ENCODE peak calls at places on chromosomes 4 and X, in seven cellular contexts. One of them, this sample, is unnamed.

GRCh38 chr4:27278615-27279014 is 418.0 kb downstream of the STIM2 start:
- DNase-seq in ovary: no peak
- DNase-seq in stomach: no peak
- DNase-seq in A549: no peak
- DNase-seq in H1: peak; percentile 78
- DNase-seq in transverse colon: no peak
- DNase-seq in tibial nerve: no peak
- DNase-seq in this sample: no peak

GRCh38 chr4:184860018-184860530 is 34.3 kb upstream of the ACSL1 start:
- DNase-seq in A549: no peak
- DNase-seq in ovary: no peak
- DNase-seq in stomach: no peak
- DNase-seq in tibial nerve: no peak
- DNase-seq in transverse colon: no peak
- DNase-seq in H1: no peak
- DNase-seq in this sample: no peak

GRCh38 chrX:74104356-74105065 is 199.5 kb upstream of the ZCCHC13 start:
- DNase-seq in tibial nerve: no peak
- DNase-seq in transverse colon: no peak
- DNase-seq in ovary: no peak
- DNase-seq in A549: no peak
- DNase-seq in H1: no peak
- DNase-seq in stomach: no peak
- DNase-seq in this sample: no peak

GRCh38 chr4:40058854-40059253 is 2.2 kb downstream of the N4BP2 start:
- DNase-seq in tibial nerve: no peak
- DNase-seq in stomach: no peak
- DNase-seq in A549: no peak
- DNase-seq in H1: no peak
- DNase-seq in transverse colon: no peak
- DNase-seq in ovary: no peak
- DNase-seq in this sample: no peak

GRCh38 chrX:124033821-124034220 is 72.3 kb downstream of the STAG2 start:
- DNase-seq in tibial nerve: no peak
- DNase-seq in H1: no peak
- DNase-seq in A549: no peak
- DNase-seq in stomach: no peak
- DNase-seq in transverse colon: no peak
- DNase-seq in ovary: no peak
- DNase-seq in this sample: no peak

GRCh38 chr4:122364700-122365404 is 14.0 kb upstream of the ADAD1 start:
- DNase-seq in transverse colon: peak; percentile 12
- DNase-seq in A549: peak; percentile 3
- DNase-seq in stomach: no peak
- DNase-seq in H1: peak; percentile 47
- DNase-seq in ovary: no peak
- DNase-seq in tibial nerve: no peak
- DNase-seq in this sample: no peak

GRCh38 chr4:94508256-94508655 is 56.5 kb downstream of the PDLIM5 start:
- DNase-seq in stomach: no peak
- DNase-seq in transverse colon: no peak
- DNase-seq in ovary: no peak
- DNase-seq in A549: no peak
- DNase-seq in tibial nerve: no peak
- DNase-seq in H1: no peak
- DNase-seq in this sample: no peak

GRCh38 chrX:13077168-13077567 is 32.7 kb upstream of the FAM9C start:
- DNase-seq in transverse colon: no peak
- DNase-seq in H1: no peak
- DNase-seq in tibial nerve: no peak
- DNase-seq in stomach: no peak
- DNase-seq in ovary: no peak
- DNase-seq in A549: no peak
- DNase-seq in this sample: no peak

GRCh38 chrX:110667706-110668105 is 127.9 kb downstream of the CHRDL1 start:
- DNase-seq in H1: peak; percentile 48
- DNase-seq in tibial nerve: no peak
- DNase-seq in stomach: no peak
- DNase-seq in A549: no peak
- DNase-seq in ovary: no peak
- DNase-seq in transverse colon: no peak
- DNase-seq in this sample: no peak

GRCh38 chr4:140152015-140152703 is 1.8 kb downstream of the MAML3 start:
- DNase-seq in transverse colon: peak; percentile 83
- DNase-seq in A549: no peak
- DNase-seq in stomach: peak; percentile 79
- DNase-seq in H1: peak; percentile 52
- DNase-seq in tibial nerve: peak; percentile 27
- DNase-seq in ovary: peak; percentile 84
- DNase-seq in this sample: peak; percentile 94

GRCh38 chrX:103343105-103343504 is 13.1 kb downstream of the TCEAL7 start:
- DNase-seq in tibial nerve: peak; percentile 17
- DNase-seq in A549: peak; percentile 41
- DNase-seq in ovary: no peak
- DNase-seq in transverse colon: peak; percentile 52
- DNase-seq in stomach: peak; percentile 43
- DNase-seq in H1: no peak
- DNase-seq in this sample: no peak

GRCh38 chrX:132953358-132953757 is 5.1 kb downstream of the HS6ST2 start:
- DNase-seq in transverse colon: no peak
- DNase-seq in tibial nerve: no peak
- DNase-seq in stomach: no peak
- DNase-seq in ovary: no peak
- DNase-seq in H1: no peak
- DNase-seq in A549: no peak
- DNase-seq in this sample: no peak
- H3K9me3 ChIP-seq in transverse colon: no peaks in the 10 kb centered on the region
- H3K9me3 ChIP-seq in tibial nerve: no peaks in the 10 kb centered on the region
- H3K9me3 ChIP-seq in stomach: peaks cover 14% of the 10 kb centered on the region
- H3K9me3 ChIP-seq in ovary: no peaks in the 10 kb centered on the region
- H3K9me3 ChIP-seq in H1: no peaks in the 10 kb centered on the region
- H3K9me3 ChIP-seq in A549: no peaks in the 10 kb centered on the region
- H3K9me3 ChIP-seq in this sample: no peaks in the 10 kb centered on the region

GRCh38 chr4:6893449-6894085 is 16.1 kb upstream of the TBC1D14 start:
- DNase-seq in tibial nerve: no peak
- DNase-seq in A549: peak; percentile 88
- DNase-seq in ovary: no peak
- DNase-seq in transverse colon: peak; percentile 68
- DNase-seq in H1: no peak
- DNase-seq in stomach: peak; percentile 29
- DNase-seq in this sample: no peak
- TF ChIP-seq EP300 in tibial nerve: no peak
- TF ChIP-seq EP300 in A549: no peak
- TF ChIP-seq EP300 in ovary: no peak
- TF ChIP-seq EP300 in transverse colon: no peak
- TF ChIP-seq EP300 in H1: no peak
- TF ChIP-seq EP300 in stomach: no peak
- TF ChIP-seq EP300 in this sample: no peak

GRCh38 chr4:71862315-71862714 is 78.4 kb upstream of the GC start:
- DNase-seq in stomach: no peak
- DNase-seq in ovary: no peak
- DNase-seq in A549: no peak
- DNase-seq in tibial nerve: no peak
- DNase-seq in H1: no peak
- DNase-seq in transverse colon: no peak
- DNase-seq in this sample: no peak

GRCh38 chr4:71867598-71867997 is 83.7 kb upstream of the GC start:
- DNase-seq in stomach: no peak
- DNase-seq in H1: no peak
- DNase-seq in ovary: no peak
- DNase-seq in transverse colon: no peak
- DNase-seq in tibial nerve: no peak
- DNase-seq in A549: no peak
- DNase-seq in this sample: no peak

GRCh38 chr4:71866212-71866885 is 82.5 kb upstream of the GC start:
- DNase-seq in ovary: no peak
- DNase-seq in stomach: no peak
- DNase-seq in transverse colon: no peak
- DNase-seq in H1: no peak
- DNase-seq in tibial nerve: no peak
- DNase-seq in A549: no peak
- DNase-seq in this sample: no peak

GRCh38 chr4:71863457-71863856 is 79.6 kb upstream of the GC start:
- DNase-seq in transverse colon: no peak
- DNase-seq in A549: no peak
- DNase-seq in ovary: no peak
- DNase-seq in stomach: no peak
- DNase-seq in H1: no peak
- DNase-seq in tibial nerve: no peak
- DNase-seq in this sample: no peak

GRCh38 chr4:71864380-71864779 is 80.5 kb upstream of the GC start:
- DNase-seq in A549: no peak
- DNase-seq in H1: no peak
- DNase-seq in tibial nerve: no peak
- DNase-seq in transverse colon: no peak
- DNase-seq in ovary: no peak
- DNase-seq in stomach: no peak
- DNase-seq in this sample: no peak
- H3K9me3 ChIP-seq in A549: no peaks in the 10 kb centered on the region
- H3K9me3 ChIP-seq in H1: peaks cover 51% of the 10 kb centered on the region
- H3K9me3 ChIP-seq in tibial nerve: no peaks in the 10 kb centered on the region
- H3K9me3 ChIP-seq in transverse colon: peaks cover 11% of the 10 kb centered on the region
- H3K9me3 ChIP-seq in ovary: no peaks in the 10 kb centered on the region
- H3K9me3 ChIP-seq in stomach: peaks cover 7% of the 10 kb centered on the region
- H3K9me3 ChIP-seq in this sample: no peaks in the 10 kb centered on the region

DNA sequence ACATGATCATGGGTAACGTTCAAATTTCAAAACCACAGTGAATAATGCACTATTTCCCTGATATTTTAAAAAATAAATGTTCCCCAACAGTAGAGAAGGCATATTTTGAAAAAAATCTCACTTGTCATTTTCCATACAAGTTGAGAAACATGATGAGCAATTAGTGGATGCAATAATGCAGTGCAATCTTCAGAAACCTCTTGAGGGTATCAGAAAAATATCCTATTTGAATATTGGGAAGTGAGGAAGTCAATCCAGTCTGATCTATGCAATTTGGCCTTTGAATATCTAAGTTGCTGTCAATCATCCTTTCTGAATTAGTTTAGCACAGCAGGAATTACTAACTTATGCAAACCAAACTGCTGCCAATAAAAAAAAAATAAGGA is 776.8 kb downstream of the PCDH18 start:
- DNase-seq in stomach: no peak
- DNase-seq in ovary: no peak
- DNase-seq in tibial nerve: no peak
- DNase-seq in A549: no peak
- DNase-seq in transverse colon: no peak
- DNase-seq in H1: no peak
- DNase-seq in this sample: no peak
- TF ChIP-seq EP300 in stomach: no peak
- TF ChIP-seq EP300 in ovary: no peak
- TF ChIP-seq EP300 in tibial nerve: no peak
- TF ChIP-seq EP300 in A549: no peak
- TF ChIP-seq EP300 in transverse colon: no peak
- TF ChIP-seq EP300 in H1: no peak
- TF ChIP-seq EP300 in this sample: no peak

GRCh38 chrX:55335296-55335695 is 70.6 kb upstream of the PAGE3 start:
- DNase-seq in tibial nerve: no peak
- DNase-seq in stomach: no peak
- DNase-seq in A549: no peak
- DNase-seq in ovary: no peak
- DNase-seq in transverse colon: no peak
- DNase-seq in H1: no peak
- DNase-seq in this sample: no peak
- H3K9me3 ChIP-seq in tibial nerve: no peaks in the 10 kb centered on the region
- H3K9me3 ChIP-seq in stomach: no peaks in the 10 kb centered on the region
- H3K9me3 ChIP-seq in A549: no peaks in the 10 kb centered on the region
- H3K9me3 ChIP-seq in ovary: no peaks in the 10 kb centered on the region
- H3K9me3 ChIP-seq in transverse colon: no peaks in the 10 kb centered on the region
- H3K9me3 ChIP-seq in H1: peaks cover 10% of the 10 kb centered on the region
- H3K9me3 ChIP-seq in this sample: no peaks in the 10 kb centered on the region

GRCh38 chr4:41722171-41722570 is 26.4 kb downstream of the PHOX2B start:
- DNase-seq in transverse colon: no peak
- DNase-seq in A549: no peak
- DNase-seq in H1: no peak
- DNase-seq in stomach: no peak
- DNase-seq in ovary: no peak
- DNase-seq in tibial nerve: no peak
- DNase-seq in this sample: no peak
- TF ChIP-seq EP300 in transverse colon: no peak
- TF ChIP-seq EP300 in A549: no peak
- TF ChIP-seq EP300 in H1: no peak
- TF ChIP-seq EP300 in stomach: no peak
- TF ChIP-seq EP300 in ovary: no peak
- TF ChIP-seq EP300 in tibial nerve: no peak
- TF ChIP-seq EP300 in this sample: no peak

DNA sequence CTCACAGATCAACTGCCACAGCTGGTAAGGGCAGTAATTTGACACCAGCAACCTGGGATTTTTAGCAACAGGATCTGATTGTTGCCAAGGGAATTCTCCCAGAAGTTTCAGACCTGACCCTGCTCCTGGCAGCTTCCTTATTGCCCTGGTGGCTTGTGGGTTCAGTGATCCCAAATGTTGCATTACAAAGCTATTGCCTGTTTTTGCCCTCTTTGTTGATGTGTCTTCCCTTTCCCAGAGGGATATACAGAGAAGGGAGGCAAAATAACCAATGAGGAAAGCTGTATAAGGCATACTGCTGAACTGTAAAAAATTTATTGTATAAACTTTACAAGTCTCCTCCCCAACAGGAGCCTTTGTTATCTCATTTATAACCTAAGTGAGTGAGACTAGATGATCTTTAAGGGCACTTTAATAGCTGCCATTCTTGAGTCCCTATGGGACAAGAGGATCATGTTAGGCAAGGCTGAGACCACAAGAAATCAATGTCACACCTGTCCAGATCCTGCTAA is 22.2 kb downstream of the VSIG4 start:
- DNase-seq in stomach: no peak
- DNase-seq in ovary: no peak
- DNase-seq in H1: no peak
- DNase-seq in A549: no peak
- DNase-seq in transverse colon: no peak
- DNase-seq in tibial nerve: no peak
- DNase-seq in this sample: no peak
- H3K9me3 ChIP-seq in stomach: no peaks in the 10 kb centered on the region
- H3K9me3 ChIP-seq in ovary: no peaks in the 10 kb centered on the region
- H3K9me3 ChIP-seq in H1: no peaks in the 10 kb centered on the region
- H3K9me3 ChIP-seq in A549: no peaks in the 10 kb centered on the region
- H3K9me3 ChIP-seq in transverse colon: no peaks in the 10 kb centered on the region
- H3K9me3 ChIP-seq in tibial nerve: no peaks in the 10 kb centered on the region
- H3K9me3 ChIP-seq in this sample: no peaks in the 10 kb centered on the region

This sample was measured in esophagus muscularis mucosa.